ENCODE peak calls at places on chromosomes 11 and 22, in eight cellular contexts. H is left lung; M is heart left ventricle; A is psoas muscle; S is PC-3; O is pancreas; X is CD8-positive, alpha-beta T cell; Z is upper lobe of left lung. G is an unnamed sample. For H3K27me3, the result is how much of the 10 kb centered on the place peaks cover.

GRCh38 chr11:85759915-85760314 is 51.0 kb downstream of the SYTL2 start:
- ATAC-seq in S (peak), O (no peak), M (no peak), Z (no peak), X (no peak), H (peak), A (peak), G (no peak)

GRCh38 chr22:25747245-25747944 is 5.4 kb downstream of the MYO18B start:
- ATAC-seq in O (peak), H (peak), Z (peak), M (peak), S (no peak), A (peak), X (no peak), G (peak)

GRCh38 chr11:62922653-62923371 is 1.6 kb upstream of the CHRM1 start:
- ATAC-seq in X (peak), S (no peak), O (no peak), A (no peak), H (no peak), M (no peak), Z (no peak), G (no peak)

GRCh38 chr11:111918390-111919256 is at the start of gene C11orf52:
- ATAC-seq in S (peak), X (no peak), O (peak), M (no peak), A (peak), H (peak), Z (peak), G (no peak)

GRCh38 chr22:32625985-32626384 is 151.4 kb downstream of the FBXO7 start:
- ATAC-seq in S (no peak), O (no peak), A (no peak), X (no peak), M (no peak), Z (no peak), H (peak), G (no peak)

GRCh38 chr22:47444746-47445065 is 682.3 kb downstream of the TBC1D22A start:
- ATAC-seq in A (no peak), M (no peak), S (no peak), H (no peak), X (no peak), Z (no peak), O (no peak), G (no peak)

GRCh38 chr11:3044915-3045314 is 12.3 kb downstream of the CARS1 start:
- ATAC-seq in Z (no peak), A (no peak), S (no peak), O (no peak), M (no peak), X (no peak), H (no peak), G (no peak)

GRCh38 chr22:47034076-47034808 is 271.8 kb downstream of the TBC1D22A start:
- ATAC-seq in A (no peak), M (no peak), X (no peak), O (no peak), Z (no peak), S (no peak), H (no peak), G (no peak)

GRCh38 chr11:46719543-46720218 is 668 bp downstream of the F2 start:
- ATAC-seq in M (peak), X (no peak), H (no peak), Z (no peak), A (no peak), S (no peak), O (no peak), G (no peak)

GRCh38 chr11:74019860-74020259 is 11.0 kb upstream of the UCP3 start:
- ATAC-seq in A (no peak), X (no peak), H (no peak), O (no peak), M (no peak), S (no peak), Z (no peak), G (no peak)

GRCh38 chr11:64358536-64358906 is 441 bp upstream of the RPS6KA4 start:
- ATAC-seq in H (no peak), A (peak), Z (no peak), S (peak), O (no peak), M (peak), X (no peak), G (no peak)

GRCh38 chr11:34238533-34238932 is 119.3 kb downstream of the ABTB2 start:
- ATAC-seq in M (peak), H (no peak), X (no peak), O (no peak), A (no peak), Z (no peak), S (no peak), G (no peak)

GRCh38 chr22:38069372-38070249 is 12.4 kb downstream of the PICK1 start:
- ATAC-seq in S (no peak), A (peak), H (peak), Z (no peak), M (peak), O (no peak), X (no peak), G (peak)

GRCh38 chr22:41106122-41106968 is 14.0 kb downstream of the EP300 start:
- ATAC-seq in S (no peak), O (no peak), M (peak), X (peak), H (peak), Z (peak), A (no peak), G (no peak)

GRCh38 chr11:96279018-96279417 is 64.0 kb downstream of the MAML2 start:
- ATAC-seq in Z (no peak), O (no peak), M (no peak), X (no peak), H (no peak), S (no peak), A (no peak), G (no peak)

GRCh38 chr11:69460540-69461257 is 20.8 kb upstream of the LINC01488 start:
- ATAC-seq in X (no peak), H (peak), Z (peak), M (no peak), O (no peak), S (peak), A (no peak), G (no peak)

GRCh38 chr11:72239296-72239848 is 4.6 kb downstream of the PHOX2A start:
- ATAC-seq in X (no peak), S (peak), A (peak), M (peak), H (peak), Z (no peak), O (peak), G (peak)

GRCh38 chr11:79796704-79797103 is 355.9 kb upstream of the TENM4 start:
- ATAC-seq in M (no peak), O (no peak), Z (no peak), A (no peak), S (no peak), H (no peak), X (no peak), G (no peak)

GRCh38 chr11:112666253-112666652 is 295.0 kb upstream of the NCAM1 start:
- ATAC-seq in H (no peak), M (no peak), S (no peak), Z (no peak), X (no peak), O (no peak), A (no peak), G (no peak)

GRCh38 chr11:112593440-112593839 is 332.8 kb upstream of the PLET1 start:
- ATAC-seq in H (no peak), X (no peak), A (no peak), S (no peak), M (no peak), O (no peak), Z (no peak), G (no peak)

GRCh38 chr11:114278342-114279065 is 17.7 kb upstream of the NNMT start:
- ATAC-seq in O (no peak), S (no peak), H (no peak), A (no peak), M (no peak), X (no peak), Z (no peak), G (no peak)
- H3K27me3 ChIP-seq in O (under half), S (under half), H (under half), A (under half), M (under half), X (under half), Z (under half), G (half or more)

GRCh38 chr11:117547911-117548310 is 220.3 kb downstream of the CEP164 start:
- ATAC-seq in O (no peak), M (no peak), X (no peak), A (no peak), H (no peak), S (no peak), Z (no peak), G (no peak)

GRCh38 chr11:117545706-117546105 is 218.1 kb downstream of the CEP164 start:
- ATAC-seq in Z (no peak), H (no peak), M (no peak), A (no peak), S (no peak), X (no peak), O (no peak), G (no peak)

GRCh38 chr11:117547188-117547831 is 219.7 kb downstream of the CEP164 start:
- ATAC-seq in Z (no peak), A (no peak), M (no peak), H (no peak), S (no peak), O (no peak), X (no peak), G (no peak)

GRCh38 chr11:117546431-117547160 is 218.9 kb downstream of the CEP164 start:
- ATAC-seq in A (no peak), O (no peak), M (no peak), H (no peak), Z (no peak), S (no peak), X (no peak), G (no peak)

DNA sequence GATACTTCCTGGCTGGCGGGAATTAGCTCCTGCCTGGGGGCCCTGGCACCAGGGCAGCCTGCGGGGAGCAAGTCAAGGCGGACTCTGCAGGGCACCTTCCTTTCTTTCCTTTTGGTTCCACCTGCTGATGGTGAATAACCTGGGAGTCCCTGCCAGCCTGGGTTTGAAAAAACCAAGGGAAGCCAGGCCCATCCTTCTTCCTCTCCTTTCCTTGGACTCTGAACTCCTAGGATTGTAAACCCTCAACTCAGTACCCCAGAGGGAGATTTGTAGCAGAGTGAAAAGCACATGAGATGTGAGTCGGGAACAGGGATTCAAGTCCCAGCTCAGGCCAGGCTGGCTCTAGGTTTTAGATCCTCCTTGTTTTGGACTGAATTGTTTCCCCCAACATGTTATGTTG is 216.8 kb downstream of the CEP164 start:
- ATAC-seq in M (no peak), A (no peak), H (no peak), Z (no peak), X (no peak), O (no peak), S (no peak), G (no peak)
- H3K27me3 ChIP-seq in M (under half), A (under half), H (under half), Z (under half), X (under half), O (under half), S (half or more), G (under half)

GRCh38 chr11:1546077-1546535 is 26.0 kb downstream of the DUSP8 start:
- ATAC-seq in O (no peak), S (no peak), A (no peak), X (no peak), M (no peak), Z (no peak), H (peak), G (no peak)

GRCh38 chr11:1545432-1545831 is 26.6 kb downstream of the DUSP8 start:
- ATAC-seq in H (no peak), Z (no peak), X (no peak), S (no peak), M (no peak), O (no peak), A (no peak), G (no peak)

GRCh38 chr11:1547467-1548098 is 24.5 kb downstream of the DUSP8 start:
- ATAC-seq in A (peak), O (peak), Z (peak), H (no peak), S (peak), M (peak), X (no peak), G (peak)

GRCh38 chr11:1549355-1550330 is 22.4 kb downstream of the DUSP8 start:
- ATAC-seq in H (no peak), S (no peak), X (no peak), Z (no peak), M (no peak), O (no peak), A (no peak), G (no peak)

DNA sequence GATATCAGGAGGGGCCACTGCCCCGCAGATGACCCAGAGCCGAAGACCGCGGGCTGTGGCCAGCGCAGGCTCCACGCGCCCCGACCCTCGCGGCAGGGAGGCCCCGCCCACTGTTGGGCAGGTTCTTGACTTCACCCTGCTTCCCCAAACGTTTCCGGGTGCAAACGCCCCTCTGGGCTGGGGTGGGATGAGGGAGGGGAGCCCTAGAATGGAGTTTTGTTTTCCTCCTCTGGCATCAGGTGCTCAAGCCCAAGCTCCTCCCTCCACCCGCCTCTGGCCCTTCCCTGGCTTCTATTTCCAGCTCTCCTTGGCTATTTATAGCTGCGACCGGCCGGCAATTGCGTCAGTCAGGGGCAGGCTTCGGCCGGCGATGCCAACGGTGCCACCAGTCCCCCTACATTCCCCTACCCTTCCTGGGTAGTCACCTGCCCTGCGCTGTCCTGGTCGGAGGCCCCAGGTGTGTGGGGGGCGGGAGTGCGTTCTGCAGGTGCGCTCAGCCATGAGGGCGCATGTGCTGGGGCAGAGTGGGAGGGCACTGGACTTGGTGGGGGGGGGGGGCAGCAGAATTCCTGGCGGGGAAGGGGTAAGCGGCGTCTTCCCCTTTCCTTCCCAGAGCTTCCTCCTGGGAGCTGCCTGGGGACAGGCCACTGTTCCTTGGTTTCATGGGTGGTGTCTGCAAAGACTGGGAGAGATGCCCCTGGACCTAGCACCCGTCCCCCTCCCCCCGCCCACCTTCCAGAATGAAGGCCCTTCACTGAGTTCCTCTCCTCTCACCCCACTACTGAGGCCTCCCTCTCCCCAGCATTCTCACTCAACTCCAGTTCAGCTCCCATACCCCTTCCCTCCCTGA is 23.6 kb downstream of the DUSP8 start:
- ATAC-seq in M (peak), X (no peak), A (peak), S (peak), H (peak), Z (peak), O (peak), G (peak)
- H3K27me3 ChIP-seq in M (under half), X (under half), A (under half), S (under half), H (half or more), Z (under half), O (under half), G (under half)

DNA sequence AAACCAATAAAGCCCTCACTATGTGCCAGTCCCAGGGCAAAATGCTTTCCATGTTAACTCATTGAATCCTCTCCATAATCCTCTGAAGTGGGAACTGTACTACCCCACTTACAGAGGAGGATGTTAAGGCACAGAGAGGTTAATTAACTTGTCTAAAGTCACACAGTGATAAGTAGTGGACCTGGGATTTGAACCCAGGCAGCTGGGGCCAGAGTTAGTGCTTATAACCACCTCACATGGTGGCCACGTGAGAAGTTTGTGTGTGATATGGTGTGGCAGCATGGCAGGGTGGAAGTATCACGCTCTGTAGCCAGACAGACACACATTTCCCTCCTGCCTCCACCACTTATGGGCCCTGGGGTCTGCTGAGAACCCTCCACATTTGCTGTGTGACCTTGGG is 16.5 kb downstream of the PARVG start:
- ATAC-seq in O (no peak), A (no peak), X (no peak), M (no peak), S (no peak), H (no peak), Z (no peak), G (no peak)
- H3K27me3 ChIP-seq in O (under half), A (under half), X (under half), M (under half), S (under half), H (under half), Z (under half), G (half or more)

DNA sequence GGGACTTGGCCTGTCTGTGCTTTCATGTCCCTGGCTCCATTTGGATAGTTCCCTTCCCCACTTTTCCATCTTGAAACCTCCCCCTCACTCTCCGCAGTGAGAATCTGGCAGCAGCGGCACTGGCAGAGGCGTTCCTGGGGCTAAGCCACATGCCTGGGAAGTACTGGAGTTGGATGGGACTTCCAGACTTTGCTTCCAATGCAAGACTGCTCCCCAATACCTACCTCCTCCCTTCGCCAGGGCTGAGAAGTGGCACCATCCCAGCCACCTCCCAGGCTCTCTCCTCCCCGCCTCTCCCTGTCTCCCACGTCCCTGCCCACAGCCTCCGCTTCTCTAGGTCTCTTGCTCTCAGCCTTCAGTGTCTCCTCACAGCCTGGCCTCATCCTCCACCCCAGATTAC is 16.6 kb downstream of the TST start:
- ATAC-seq in Z (no peak), H (no peak), X (no peak), M (no peak), O (no peak), S (no peak), A (no peak), G (no peak)
- H3K27me3 ChIP-seq in Z (under half), H (under half), X (under half), M (under half), O (under half), S (under half), A (under half), G (half or more)

GRCh38 chr22:36816635-36817428 is at the start of gene PVALB:
- ATAC-seq in X (no peak), Z (peak), H (peak), A (peak), M (peak), S (peak), O (peak), G (peak)

GRCh38 chr22:36817429-36817783 is 571 bp upstream of the PVALB start:
- ATAC-seq in A (no peak), O (no peak), X (no peak), S (no peak), H (peak), Z (no peak), M (peak), G (no peak)

GRCh38 chr22:36816338-36816634 is 549 bp downstream of the PVALB start:
- ATAC-seq in A (no peak), M (no peak), X (no peak), Z (peak), S (no peak), O (no peak), H (peak), G (no peak)

GRCh38 chr22:36819112-36819511 is 2.3 kb upstream of the PVALB start:
- ATAC-seq in O (no peak), A (no peak), M (no peak), S (no peak), Z (no peak), H (no peak), X (no peak), G (no peak)

DNA sequence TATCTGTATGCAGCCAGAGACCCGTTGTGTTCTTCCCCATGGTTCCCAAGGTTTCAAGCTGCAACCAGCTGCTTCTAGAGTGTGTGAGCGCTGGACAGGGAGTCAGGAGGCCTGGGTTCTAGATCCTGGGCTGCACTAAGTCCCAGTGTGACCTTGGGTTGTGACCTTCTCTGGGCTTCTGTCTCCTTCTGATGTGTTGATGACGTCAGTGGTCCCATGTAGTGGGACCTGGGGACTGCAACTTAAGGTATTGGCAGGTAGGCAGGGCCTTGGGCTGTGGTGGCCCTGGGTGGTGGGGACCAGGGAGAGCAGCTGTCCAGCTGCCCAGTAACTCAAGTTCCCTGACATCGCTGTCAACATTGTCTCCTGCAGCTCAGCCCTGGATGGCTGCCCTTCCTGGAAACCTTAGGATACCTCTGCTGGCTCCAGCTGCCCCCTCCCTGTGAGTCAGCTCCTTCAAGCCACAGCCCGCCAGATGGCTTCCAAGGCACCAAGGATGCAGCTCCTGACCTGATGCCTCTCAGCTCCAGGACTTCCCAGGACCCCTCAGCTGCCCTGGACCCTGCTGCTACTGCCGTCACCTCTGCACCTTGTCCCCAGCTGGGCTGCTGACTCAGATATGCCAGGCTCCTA is 1.3 kb upstream of the PVALB start:
- ATAC-seq in O (no peak), M (no peak), A (no peak), S (no peak), H (no peak), Z (no peak), X (no peak), G (no peak)
- H3K27me3 ChIP-seq in O (under half), M (under half), A (under half), S (half or more), H (half or more), Z (under half), X (under half), G (half or more)

GRCh38 chr11:1546536-1547466 is 25.3 kb downstream of the DUSP8 start:
- ATAC-seq in A (peak), O (peak), H (peak), M (peak), S (peak), X (peak), Z (peak), G (peak)
- H3K27me3 ChIP-seq in A (under half), O (under half), H (half or more), M (under half), S (under half), X (under half), Z (under half), G (half or more)

DNA sequence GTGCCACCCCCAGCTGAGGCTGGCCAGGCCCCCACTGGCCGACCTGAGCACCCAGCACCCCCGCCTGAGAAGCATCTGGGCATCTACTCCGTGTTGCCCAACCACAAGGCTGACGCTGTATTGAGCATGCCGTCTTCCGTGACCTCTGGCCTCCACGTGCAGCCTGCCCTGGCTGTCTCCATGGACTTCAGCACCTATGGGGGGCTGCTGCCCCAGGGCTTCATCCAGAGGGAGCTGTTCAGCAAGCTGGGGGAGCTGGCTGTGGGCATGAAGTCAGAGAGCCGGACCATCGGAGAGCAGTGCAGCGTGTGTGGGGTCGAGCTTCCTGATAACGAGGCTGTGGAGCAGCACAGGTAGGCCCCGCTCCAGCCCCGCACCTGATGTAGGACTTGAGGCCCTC is 4.7 kb downstream of the ZBTB16 start:
- ATAC-seq in S (no peak), X (no peak), Z (no peak), H (no peak), O (no peak), M (no peak), A (no peak), G (no peak)
- H3K27me3 ChIP-seq in S (half or more), X (under half), Z (under half), H (under half), O (under half), M (under half), A (under half), G (under half)

G was measured in gastroesophageal sphincter.